ENCODE peak calls at places on chromosomes 16 and 17, in nine cellular contexts. One of them, this sample, is unnamed.

GRCh38 chr17:44247346-44248219 is 20.4 kb downstream of the SLC4A1 start:
- DNase-seq in right atrium auricular region: no peak
- DNase-seq in fibroblast of mammary gland: no peak
- DNase-seq in cardiac muscle cell: no peak
- DNase-seq in kidney epithelial cell: no peak
- DNase-seq in IMR-90: no peak
- DNase-seq in AG10803: no peak
- DNase-seq in mucosa of descending colon: no peak
- DNase-seq in vagina: no peak
- DNase-seq in this sample: no peak

GRCh38 chr17:59145571-59146096 is 9.4 kb downstream of the SKA2 start:
- DNase-seq in vagina: no peak
- DNase-seq in right atrium auricular region: no peak
- DNase-seq in cardiac muscle cell: no peak
- DNase-seq in mucosa of descending colon: no peak
- DNase-seq in kidney epithelial cell: no peak
- DNase-seq in AG10803: no peak
- DNase-seq in fibroblast of mammary gland: no peak
- DNase-seq in IMR-90: no peak
- DNase-seq in this sample: no peak

GRCh38 chr16:79656537-79657115 is 56.1 kb upstream of the MAF start:
- DNase-seq in cardiac muscle cell: no peak
- DNase-seq in right atrium auricular region: no peak
- DNase-seq in fibroblast of mammary gland: no peak
- DNase-seq in IMR-90: no peak
- DNase-seq in vagina: no peak
- DNase-seq in kidney epithelial cell: no peak
- DNase-seq in mucosa of descending colon: no peak
- DNase-seq in AG10803: no peak
- DNase-seq in this sample: no peak

GRCh38 chr17:11290814-11291213 is 49.8 kb downstream of the SHISA6 start:
- DNase-seq in IMR-90: no peak
- DNase-seq in vagina: no peak
- DNase-seq in kidney epithelial cell: no peak
- DNase-seq in AG10803: no peak
- DNase-seq in fibroblast of mammary gland: no peak
- DNase-seq in mucosa of descending colon: no peak
- DNase-seq in right atrium auricular region: peak
- DNase-seq in cardiac muscle cell: no peak
- DNase-seq in this sample: no peak

GRCh38 chr17:50681260-50682200 is 26.2 kb downstream of the ANKRD40 start:
- DNase-seq in right atrium auricular region: peak
- DNase-seq in kidney epithelial cell: no peak
- DNase-seq in mucosa of descending colon: no peak
- DNase-seq in vagina: no peak
- DNase-seq in AG10803: peak
- DNase-seq in IMR-90: peak
- DNase-seq in cardiac muscle cell: peak
- DNase-seq in fibroblast of mammary gland: peak
- DNase-seq in this sample: no peak

GRCh38 chr17:44010966-44011647 is 3.7 kb downstream of the TMEM101 start:
- DNase-seq in fibroblast of mammary gland: peak
- DNase-seq in IMR-90: peak
- DNase-seq in mucosa of descending colon: peak
- DNase-seq in cardiac muscle cell: no peak
- DNase-seq in right atrium auricular region: no peak
- DNase-seq in vagina: no peak
- DNase-seq in kidney epithelial cell: no peak
- DNase-seq in AG10803: no peak
- DNase-seq in this sample: no peak

GRCh38 chr16:72848759-72849664 is 198.9 kb downstream of the ZFHX3 start:
- DNase-seq in AG10803: peak
- DNase-seq in right atrium auricular region: peak
- DNase-seq in IMR-90: peak
- DNase-seq in fibroblast of mammary gland: peak
- DNase-seq in cardiac muscle cell: peak
- DNase-seq in mucosa of descending colon: peak
- DNase-seq in kidney epithelial cell: peak
- DNase-seq in vagina: no peak
- DNase-seq in this sample: peak

GRCh38 chr17:5580974-5581373 is 3.3 kb downstream of the NLRP1 start:
- DNase-seq in mucosa of descending colon: no peak
- DNase-seq in right atrium auricular region: no peak
- DNase-seq in AG10803: no peak
- DNase-seq in kidney epithelial cell: no peak
- DNase-seq in IMR-90: no peak
- DNase-seq in vagina: no peak
- DNase-seq in cardiac muscle cell: no peak
- DNase-seq in fibroblast of mammary gland: no peak
- DNase-seq in this sample: no peak

GRCh38 chr16:81499576-81500380 is 55.2 kb downstream of the CMIP start:
- DNase-seq in vagina: no peak
- DNase-seq in cardiac muscle cell: no peak
- DNase-seq in AG10803: no peak
- DNase-seq in mucosa of descending colon: peak
- DNase-seq in right atrium auricular region: no peak
- DNase-seq in kidney epithelial cell: no peak
- DNase-seq in fibroblast of mammary gland: no peak
- DNase-seq in IMR-90: no peak
- DNase-seq in this sample: no peak

DNA sequence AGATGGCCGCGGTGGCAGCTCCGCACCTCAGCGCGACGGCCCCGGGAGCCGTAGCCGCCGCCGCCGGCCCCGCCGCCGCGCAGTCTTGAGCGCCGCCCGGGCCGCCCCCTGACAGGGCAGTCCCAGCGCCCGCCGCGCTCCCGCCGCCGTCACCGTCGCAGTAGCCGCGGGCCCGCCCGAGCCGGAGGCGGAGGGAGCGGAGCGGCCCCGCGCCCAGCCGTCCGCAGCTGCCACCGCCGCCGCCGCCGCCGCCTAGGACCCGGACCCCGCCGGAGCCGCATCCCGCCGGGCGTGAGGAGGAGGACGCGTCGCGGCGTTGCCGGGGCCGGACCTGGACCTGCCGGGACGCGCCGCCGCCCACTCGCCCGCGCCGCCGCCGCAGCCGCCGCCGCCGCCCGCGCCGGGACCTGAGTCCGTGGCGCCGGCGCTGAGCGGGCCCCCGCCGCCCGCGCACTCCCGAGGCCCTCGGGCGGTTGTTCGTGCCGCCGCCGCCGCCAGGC is 263 bp downstream of the TNRC6C start:
- DNase-seq in kidney epithelial cell: no peak
- DNase-seq in cardiac muscle cell: peak
- DNase-seq in fibroblast of mammary gland: no peak
- DNase-seq in AG10803: peak
- DNase-seq in IMR-90: no peak
- DNase-seq in vagina: no peak
- DNase-seq in mucosa of descending colon: no peak
- DNase-seq in right atrium auricular region: no peak
- DNase-seq in this sample: no peak
- H3K4me3 ChIP-seq in kidney epithelial cell: peak
- H3K4me3 ChIP-seq in cardiac muscle cell: peak
- H3K4me3 ChIP-seq in fibroblast of mammary gland: peak
- H3K4me3 ChIP-seq in AG10803: peak
- H3K4me3 ChIP-seq in IMR-90: peak
- H3K4me3 ChIP-seq in vagina: peak
- H3K4me3 ChIP-seq in mucosa of descending colon: peak
- H3K4me3 ChIP-seq in right atrium auricular region: peak
- H3K4me3 ChIP-seq in this sample: peak

DNA sequence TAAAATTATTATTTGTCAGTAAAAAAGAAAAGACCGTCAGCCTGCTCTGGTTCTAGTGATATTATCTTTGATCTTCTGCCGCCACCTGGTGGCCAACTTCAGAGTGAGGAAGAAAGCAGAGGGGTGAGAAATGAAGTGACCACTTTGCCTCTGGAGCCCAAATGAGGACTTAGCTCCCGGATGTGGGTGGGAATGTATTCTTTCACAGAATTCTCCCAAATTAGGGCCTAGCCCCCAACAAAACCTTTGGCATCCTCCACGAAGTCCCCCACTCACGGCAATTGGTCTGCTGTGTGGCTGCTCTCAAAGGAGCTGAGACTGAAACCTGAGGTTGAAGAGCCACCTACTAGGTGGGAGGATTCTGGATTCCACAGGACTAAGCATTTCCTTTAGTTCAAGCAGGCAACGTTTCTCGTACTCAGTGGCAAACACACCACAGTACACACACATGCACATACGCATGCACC is 4.9 kb upstream of the ZNF267 start:
- DNase-seq in AG10803: peak
- DNase-seq in IMR-90: peak
- DNase-seq in vagina: no peak
- DNase-seq in right atrium auricular region: peak
- DNase-seq in fibroblast of mammary gland: peak
- DNase-seq in mucosa of descending colon: peak
- DNase-seq in cardiac muscle cell: peak
- DNase-seq in kidney epithelial cell: no peak
- DNase-seq in this sample: no peak
- TF ChIP-seq CTCF in AG10803: peak
- TF ChIP-seq CTCF in IMR-90: peak
- TF ChIP-seq CTCF in vagina: peak
- TF ChIP-seq CTCF in right atrium auricular region: peak
- TF ChIP-seq CTCF in fibroblast of mammary gland: peak
- TF ChIP-seq CTCF in mucosa of descending colon: peak
- TF ChIP-seq CTCF in cardiac muscle cell: peak
- TF ChIP-seq CTCF in kidney epithelial cell: peak
- TF ChIP-seq CTCF in this sample: peak

DNA sequence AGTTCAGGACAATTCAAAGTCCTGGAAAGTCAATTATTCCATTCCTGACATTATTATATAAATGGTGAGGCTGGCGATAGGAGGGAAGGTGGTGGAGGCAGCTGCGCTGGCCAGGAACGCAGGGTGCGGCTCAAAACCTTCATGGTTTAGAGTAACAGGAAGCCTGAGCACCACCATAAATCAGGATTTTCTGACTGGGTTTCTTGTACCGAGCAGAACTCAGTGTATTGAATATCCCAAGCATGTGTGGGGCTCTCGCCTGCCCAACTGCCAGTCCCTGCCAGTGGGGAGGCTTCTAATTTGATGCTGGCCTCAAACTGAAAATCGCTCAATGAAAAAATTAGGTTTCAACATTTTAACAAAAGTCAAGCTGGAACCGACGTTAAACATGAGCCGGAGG is 300.6 kb downstream of the C16orf95 start:
- DNase-seq in fibroblast of mammary gland: peak
- DNase-seq in IMR-90: no peak
- DNase-seq in vagina: no peak
- DNase-seq in AG10803: no peak
- DNase-seq in kidney epithelial cell: no peak
- DNase-seq in mucosa of descending colon: no peak
- DNase-seq in right atrium auricular region: no peak
- DNase-seq in cardiac muscle cell: no peak
- DNase-seq in this sample: no peak
- H3K4me3 ChIP-seq in fibroblast of mammary gland: no peak
- H3K4me3 ChIP-seq in IMR-90: no peak
- H3K4me3 ChIP-seq in vagina: no peak
- H3K4me3 ChIP-seq in AG10803: no peak
- H3K4me3 ChIP-seq in kidney epithelial cell: no peak
- H3K4me3 ChIP-seq in mucosa of descending colon: no peak
- H3K4me3 ChIP-seq in right atrium auricular region: no peak
- H3K4me3 ChIP-seq in cardiac muscle cell: no peak
- H3K4me3 ChIP-seq in this sample: no peak

GRCh38 chr17:10121971-10122707 is 76.3 kb downstream of the GAS7 start:
- DNase-seq in cardiac muscle cell: no peak
- DNase-seq in fibroblast of mammary gland: peak
- DNase-seq in vagina: no peak
- DNase-seq in AG10803: peak
- DNase-seq in mucosa of descending colon: no peak
- DNase-seq in right atrium auricular region: no peak
- DNase-seq in IMR-90: peak
- DNase-seq in kidney epithelial cell: no peak
- DNase-seq in this sample: no peak
- TF ChIP-seq CTCF in cardiac muscle cell: no peak
- TF ChIP-seq CTCF in fibroblast of mammary gland: no peak
- TF ChIP-seq CTCF in vagina: no peak
- TF ChIP-seq CTCF in AG10803: no peak
- TF ChIP-seq CTCF in mucosa of descending colon: no peak
- TF ChIP-seq CTCF in right atrium auricular region: no peak
- TF ChIP-seq CTCF in IMR-90: no peak
- TF ChIP-seq CTCF in kidney epithelial cell: no peak
- TF ChIP-seq CTCF in this sample: no peak

GRCh38 chr17:40286473-40286872 is 1.2 kb upstream of the CDC6 start:
- DNase-seq in IMR-90: no peak
- DNase-seq in fibroblast of mammary gland: no peak
- DNase-seq in mucosa of descending colon: no peak
- DNase-seq in cardiac muscle cell: no peak
- DNase-seq in kidney epithelial cell: no peak
- DNase-seq in right atrium auricular region: no peak
- DNase-seq in vagina: no peak
- DNase-seq in AG10803: no peak
- DNase-seq in this sample: no peak

GRCh38 chr17:40281663-40282062 is 6.0 kb upstream of the CDC6 start:
- DNase-seq in right atrium auricular region: no peak
- DNase-seq in AG10803: peak
- DNase-seq in cardiac muscle cell: no peak
- DNase-seq in IMR-90: no peak
- DNase-seq in mucosa of descending colon: no peak
- DNase-seq in kidney epithelial cell: no peak
- DNase-seq in vagina: no peak
- DNase-seq in fibroblast of mammary gland: no peak
- DNase-seq in this sample: no peak

GRCh38 chr17:40283662-40284061 is 4.0 kb upstream of the CDC6 start:
- DNase-seq in mucosa of descending colon: no peak
- DNase-seq in cardiac muscle cell: peak
- DNase-seq in IMR-90: peak
- DNase-seq in AG10803: peak
- DNase-seq in fibroblast of mammary gland: peak
- DNase-seq in kidney epithelial cell: peak
- DNase-seq in vagina: no peak
- DNase-seq in right atrium auricular region: no peak
- DNase-seq in this sample: peak

GRCh38 chr17:40287159-40287493 is 553 bp upstream of the CDC6 start:
- DNase-seq in kidney epithelial cell: no peak
- DNase-seq in vagina: no peak
- DNase-seq in cardiac muscle cell: no peak
- DNase-seq in right atrium auricular region: no peak
- DNase-seq in mucosa of descending colon: no peak
- DNase-seq in AG10803: no peak
- DNase-seq in IMR-90: no peak
- DNase-seq in fibroblast of mammary gland: no peak
- DNase-seq in this sample: no peak

DNA sequence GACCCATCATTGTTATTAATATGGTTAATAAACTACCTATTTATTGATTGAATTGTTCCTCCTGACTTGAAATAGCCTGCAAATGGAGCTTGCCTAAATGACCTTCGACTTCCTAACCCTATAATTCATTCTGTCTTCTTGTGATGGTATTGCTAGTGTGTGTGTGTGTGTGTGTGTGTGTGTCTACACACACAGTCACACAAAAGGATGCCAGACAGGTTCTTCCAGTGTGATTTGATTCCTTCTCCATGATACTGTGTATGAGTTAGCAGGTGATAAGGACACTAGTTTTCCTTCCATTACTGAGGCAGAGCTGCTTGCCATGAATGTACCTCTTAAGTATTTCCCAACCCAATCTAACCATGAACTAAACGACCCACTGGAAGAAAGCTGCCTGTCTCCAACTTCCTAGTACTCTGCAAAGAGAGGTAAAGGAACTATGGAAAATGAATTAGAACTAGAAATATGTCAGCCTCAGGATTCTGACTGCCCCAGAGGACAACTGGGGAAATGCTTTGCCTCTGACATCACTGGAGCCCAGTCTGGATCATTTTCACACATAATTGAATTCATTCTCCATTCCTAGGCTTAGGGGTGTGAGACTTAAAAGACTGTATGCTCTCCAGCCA is 3.5 kb upstream of the CDC6 start:
- DNase-seq in fibroblast of mammary gland: peak
- DNase-seq in cardiac muscle cell: peak
- DNase-seq in right atrium auricular region: no peak
- DNase-seq in AG10803: peak
- DNase-seq in kidney epithelial cell: peak
- DNase-seq in vagina: no peak
- DNase-seq in mucosa of descending colon: no peak
- DNase-seq in IMR-90: peak
- DNase-seq in this sample: peak
- H3K4me3 ChIP-seq in fibroblast of mammary gland: peak
- H3K4me3 ChIP-seq in cardiac muscle cell: no peak
- H3K4me3 ChIP-seq in right atrium auricular region: no peak
- H3K4me3 ChIP-seq in AG10803: peak
- H3K4me3 ChIP-seq in kidney epithelial cell: no peak
- H3K4me3 ChIP-seq in vagina: no peak
- H3K4me3 ChIP-seq in mucosa of descending colon: no peak
- H3K4me3 ChIP-seq in IMR-90: peak
- H3K4me3 ChIP-seq in this sample: peak

This sample was measured in retinal pigment epithelial cell.